ENCODE peak calls at places on chromosomes 16 and 17, in six cellular contexts. B, A, I, G, F and L are unnamed samples.

GRCh38 chr17:73156166-73156840 is 8.5 kb upstream of the SSTR2 start:
- DNase-seq in B (peak), A (no peak), I (peak), G (peak), F (peak), L (no peak)

GRCh38 chr16:87538594-87538993 is 45.8 kb upstream of the ZCCHC14 start:
- DNase-seq in B (no peak), A (no peak), I (no peak), G (no peak), F (no peak), L (no peak)

GRCh38 chr16:84754353-84754856 is 54.6 kb downstream of the USP10 start:
- DNase-seq in B (peak), A (peak), I (peak), G (peak), F (peak), L (peak)

GRCh38 chr16:15457958-15458357 is 23.6 kb downstream of the BMERB1 start:
- DNase-seq in B (no peak), A (no peak), I (no peak), G (no peak), F (no peak), L (no peak)

GRCh38 chr17:234163-235047 is 53.0 kb upstream of the DOC2B start:
- DNase-seq in B (no peak), A (no peak), I (no peak), G (no peak), F (no peak), L (no peak)

GRCh38 chr17:80832266-80832676 is 159.4 kb upstream of the CHMP6 start:
- DNase-seq in B (peak), A (no peak), I (no peak), G (no peak), F (no peak), L (no peak)

GRCh38 chr16:27718136-27718766 is 168.3 kb downstream of the KATNIP start:
- DNase-seq in B (peak), A (no peak), I (no peak), G (no peak), F (no peak), L (no peak)

GRCh38 chr16:31421587-31421986 is 6.6 kb downstream of the COX6A2 start:
- DNase-seq in B (no peak), A (peak), I (no peak), G (no peak), F (no peak), L (peak)

GRCh38 chr16:17431012-17431411 is 39.7 kb downstream of the XYLT1 start:
- DNase-seq in B (no peak), A (no peak), I (no peak), G (no peak), F (no peak), L (no peak)

GRCh38 chr16:56603589-56603988 is 4.8 kb upstream of the MT2A start:
- DNase-seq in B (peak), A (no peak), I (no peak), G (no peak), F (no peak), L (no peak)

GRCh38 chr17:62626719-62627218 is 701 bp upstream of the MRC2 start:
- DNase-seq in B (no peak), A (no peak), I (no peak), G (no peak), F (no peak), L (no peak)

GRCh38 chr17:21177854-21178600 is 35.9 kb downstream of the TMEM11 start:
- DNase-seq in B (no peak), A (no peak), I (no peak), G (no peak), F (no peak), L (no peak)

GRCh38 chr17:81256616-81257015 is 17.5 kb downstream of the NDUFAF8 start:
- DNase-seq in B (no peak), A (no peak), I (no peak), G (no peak), F (no peak), L (no peak)

GRCh38 chr16:9099131-9099625 is 7.7 kb downstream of the HAPSTR1 start:
- DNase-seq in B (no peak), A (no peak), I (peak), G (no peak), F (no peak), L (no peak)

GRCh38 chr16:69319826-69320730 is 8.9 kb downstream of the VPS4A start:
- DNase-seq in B (no peak), A (no peak), I (no peak), G (no peak), F (no peak), L (no peak)

GRCh38 chr17:64160378-64160777 is 30.4 kb upstream of the ERN1 start:
- DNase-seq in B (no peak), A (no peak), I (no peak), G (no peak), F (no peak), L (no peak)

GRCh38 chr16:51031598-51031997 is 119.5 kb downstream of the SALL1 start:
- DNase-seq in B (no peak), A (no peak), I (no peak), G (no peak), F (no peak), L (no peak)

GRCh38 chr16:84252214-84252613 is 12.4 kb upstream of the KCNG4 start:
- DNase-seq in B (no peak), A (no peak), I (no peak), G (no peak), F (no peak), L (no peak)

GRCh38 chr17:36590082-36590481 is 1.6 kb upstream of the DHRS11 start:
- DNase-seq in B (no peak), A (no peak), I (no peak), G (no peak), F (no peak), L (no peak)

GRCh38 chr17:42784361-42784760 is 4.0 kb downstream of the WNK4 start:
- DNase-seq in B (no peak), A (no peak), I (no peak), G (no peak), F (no peak), L (no peak)

GRCh38 chr17:30291571-30292489 is at the start of gene BLMH:
- DNase-seq in B (peak), A (no peak), I (peak), G (peak), F (peak), L (peak)

GRCh38 chr17:36566081-36566480 is 21.4 kb downstream of the GGNBP2 start:
- DNase-seq in B (no peak), A (no peak), I (no peak), G (no peak), F (no peak), L (no peak)

GRCh38 chr17:69812240-69812837 is 262.7 kb upstream of the KCNJ16 start:
- DNase-seq in B (no peak), A (no peak), I (no peak), G (no peak), F (no peak), L (no peak)

GRCh38 chr16:54589326-54589725 is 302.7 kb upstream of the IRX3 start:
- DNase-seq in B (no peak), A (no peak), I (no peak), G (no peak), F (no peak), L (no peak)

GRCh38 chr16:68910051-68910450 is 66.7 kb downstream of the TANGO6 start:
- DNase-seq in B (no peak), A (no peak), I (no peak), G (no peak), F (no peak), L (no peak)

GRCh38 chr16:60979119-60979518 is 1057.1 kb downstream of the CDH8 start:
- DNase-seq in B (no peak), A (no peak), I (no peak), G (no peak), F (no peak), L (no peak)

GRCh38 chr17:78661092-78661770 is 84.0 kb upstream of the DNAH17 start:
- DNase-seq in B (no peak), A (no peak), I (no peak), G (no peak), F (no peak), L (no peak)

GRCh38 chr17:562174-562573 is 152.5 kb downstream of the VPS53 start:
- DNase-seq in B (no peak), A (no peak), I (no peak), G (no peak), F (no peak), L (no peak)

GRCh38 chr17:1958134-1958881 is 66.8 kb downstream of the RTN4RL1 start:
- DNase-seq in B (no peak), A (no peak), I (no peak), G (no peak), F (no peak), L (no peak)

GRCh38 chr16:79598341-79599181 is 2.0 kb downstream of the MAF start:
- DNase-seq in B (peak), A (no peak), I (peak), G (no peak), F (no peak), L (no peak)

GRCh38 chr17:67109111-67109510 is 64.8 kb downstream of the CACNG1 start:
- DNase-seq in B (no peak), A (no peak), I (no peak), G (no peak), F (no peak), L (no peak)

GRCh38 chr17:37234106-37234505 is 141.7 kb upstream of the C17orf78 start:
- DNase-seq in B (no peak), A (no peak), I (no peak), G (no peak), F (no peak), L (no peak)